ENCODE peak calls at places on chromosomes 6 and 20, in five cellular contexts. One of them, this sample, is unnamed.

GRCh38 chr20:36483919-36484808 is 57.2 kb upstream of the MYL9 start:
- DNase-seq in stomach: peak; percentile 43
- DNase-seq in ovary: no peak
- DNase-seq in sigmoid colon: no peak
- DNase-seq in A549: no peak
- DNase-seq in this sample: no peak

GRCh38 chr6:14717307-14717706 is 528.6 kb upstream of the JARID2 start:
- DNase-seq in sigmoid colon: no peak
- DNase-seq in stomach: no peak
- DNase-seq in ovary: no peak
- DNase-seq in A549: no peak
- DNase-seq in this sample: no peak

GRCh38 chr6:139765825-139766285 is 391.4 kb upstream of the CITED2 start:
- DNase-seq in A549: peak; percentile 41
- DNase-seq in ovary: no peak
- DNase-seq in stomach: no peak
- DNase-seq in sigmoid colon: no peak
- DNase-seq in this sample: no peak

GRCh38 chr20:17654649-17655285 is 27.3 kb downstream of the RRBP1 start:
- DNase-seq in ovary: peak; percentile 75
- DNase-seq in A549: no peak
- DNase-seq in stomach: no peak
- DNase-seq in sigmoid colon: peak; percentile 75
- DNase-seq in this sample: no peak

GRCh38 chr6:32436995-32437836 is 2.5 kb upstream of the HLA-DRA start:
- DNase-seq in stomach: no peak
- DNase-seq in A549: no peak
- DNase-seq in sigmoid colon: no peak
- DNase-seq in ovary: no peak
- DNase-seq in this sample: no peak

GRCh38 chr20:15297059-15297875 is 959.9 kb upstream of the FLRT3 start:
- DNase-seq in ovary: no peak
- DNase-seq in A549: no peak
- DNase-seq in stomach: peak; percentile 74
- DNase-seq in sigmoid colon: no peak
- DNase-seq in this sample: no peak

GRCh38 chr6:45927421-45928234 is 88.0 kb downstream of the CLIC5 start:
- DNase-seq in stomach: no peak
- DNase-seq in A549: no peak
- DNase-seq in ovary: no peak
- DNase-seq in sigmoid colon: no peak
- DNase-seq in this sample: no peak

GRCh38 chr6:137351890-137352289 is 132.7 kb upstream of the IFNGR1 start:
- DNase-seq in sigmoid colon: no peak
- DNase-seq in ovary: no peak
- DNase-seq in stomach: no peak
- DNase-seq in A549: no peak
- DNase-seq in this sample: no peak

GRCh38 chr20:12255571-12255970 is 337.9 kb downstream of the BTBD3 start:
- DNase-seq in ovary: no peak
- DNase-seq in sigmoid colon: no peak
- DNase-seq in A549: no peak
- DNase-seq in stomach: no peak
- DNase-seq in this sample: peak; percentile 66

GRCh38 chr6:53011993-53012392 is 16.9 kb upstream of the GSTA4 start:
- DNase-seq in stomach: no peak
- DNase-seq in A549: no peak
- DNase-seq in ovary: no peak
- DNase-seq in sigmoid colon: no peak
- DNase-seq in this sample: no peak

GRCh38 chr20:32040142-32040953 is 11.7 kb upstream of the HCK start:
- DNase-seq in A549: no peak
- DNase-seq in stomach: no peak
- DNase-seq in ovary: no peak
- DNase-seq in sigmoid colon: no peak
- DNase-seq in this sample: no peak

GRCh38 chr6:64238071-64238470 is 602.5 kb downstream of the PHF3 start:
- DNase-seq in ovary: no peak
- DNase-seq in sigmoid colon: no peak
- DNase-seq in A549: no peak
- DNase-seq in stomach: no peak
- DNase-seq in this sample: no peak

GRCh38 chr6:161226005-161226964 is 47.6 kb downstream of the AGPAT4 start:
- DNase-seq in ovary: no peak
- DNase-seq in A549: no peak
- DNase-seq in sigmoid colon: no peak
- DNase-seq in stomach: no peak
- DNase-seq in this sample: no peak

GRCh38 chr20:3557237-3557636 is 86.4 kb downstream of the ATRN start:
- DNase-seq in ovary: no peak
- DNase-seq in A549: no peak
- DNase-seq in sigmoid colon: no peak
- DNase-seq in stomach: no peak
- DNase-seq in this sample: no peak

GRCh38 chr20:38249536-38250310 is 10.8 kb downstream of the KIAA1755 start:
- DNase-seq in stomach: no peak
- DNase-seq in ovary: peak; percentile 16
- DNase-seq in sigmoid colon: peak; percentile 60
- DNase-seq in A549: no peak
- DNase-seq in this sample: no peak

GRCh38 chr6:160421854-160422253 is 73.7 kb downstream of the SLC22A3 start:
- DNase-seq in ovary: peak; percentile 90
- DNase-seq in sigmoid colon: peak; percentile 90
- DNase-seq in stomach: no peak
- DNase-seq in A549: no peak
- DNase-seq in this sample: peak; percentile 83

GRCh38 chr6:44004625-44005506 is 122.4 kb downstream of the MRPL14 start:
- DNase-seq in A549: no peak
- DNase-seq in ovary: no peak
- DNase-seq in sigmoid colon: no peak
- DNase-seq in stomach: no peak
- DNase-seq in this sample: no peak

GRCh38 chr6:31979238-31979898 is 2.5 kb upstream of the C4A start:
- DNase-seq in A549: no peak
- DNase-seq in stomach: no peak
- DNase-seq in ovary: no peak
- DNase-seq in sigmoid colon: peak; percentile 46
- DNase-seq in this sample: no peak

GRCh38 chr6:160461641-160462040 is 113.5 kb downstream of the SLC22A3 start:
- DNase-seq in A549: no peak
- DNase-seq in sigmoid colon: no peak
- DNase-seq in stomach: no peak
- DNase-seq in ovary: no peak
- DNase-seq in this sample: peak; percentile 77

GRCh38 chr20:60926831-60927230 is 325.2 kb upstream of the CDH4 start:
- DNase-seq in A549: no peak
- DNase-seq in sigmoid colon: no peak
- DNase-seq in ovary: no peak
- DNase-seq in stomach: no peak
- DNase-seq in this sample: no peak

GRCh38 chr6:169559001-169559441 is 142.8 kb downstream of the WDR27 start:
- DNase-seq in ovary: no peak
- DNase-seq in stomach: no peak
- DNase-seq in sigmoid colon: no peak
- DNase-seq in A549: no peak
- DNase-seq in this sample: peak; percentile 37

GRCh38 chr20:41632896-41633295 is 14.7 kb upstream of the CHD6 start:
- DNase-seq in sigmoid colon: no peak
- DNase-seq in A549: no peak
- DNase-seq in ovary: no peak
- DNase-seq in stomach: no peak
- DNase-seq in this sample: no peak

GRCh38 chr20:38997622-38998021 is 35.5 kb downstream of the DHX35 start:
- DNase-seq in stomach: no peak
- DNase-seq in sigmoid colon: no peak
- DNase-seq in ovary: no peak
- DNase-seq in A549: no peak
- DNase-seq in this sample: no peak

GRCh38 chr6:91816335-91816734 is 1229.5 kb upstream of the MAP3K7 start:
- DNase-seq in A549: no peak
- DNase-seq in sigmoid colon: no peak
- DNase-seq in ovary: no peak
- DNase-seq in stomach: no peak
- DNase-seq in this sample: no peak

GRCh38 chr20:19992996-19993908 is 23.9 kb upstream of the NAA20 start:
- DNase-seq in ovary: peak; percentile 65
- DNase-seq in A549: peak; percentile 76
- DNase-seq in sigmoid colon: no peak
- DNase-seq in stomach: no peak
- DNase-seq in this sample: no peak

GRCh38 chr6:161476711-161477110 is 202.8 kb upstream of the AGPAT4 start:
- DNase-seq in ovary: no peak
- DNase-seq in stomach: no peak
- DNase-seq in A549: no peak
- DNase-seq in sigmoid colon: no peak
- DNase-seq in this sample: no peak

GRCh38 chr6:161162722-161163121 is 111.1 kb downstream of the AGPAT4 start:
- DNase-seq in stomach: no peak
- DNase-seq in sigmoid colon: peak; percentile 46
- DNase-seq in ovary: no peak
- DNase-seq in A549: no peak
- DNase-seq in this sample: no peak

GRCh38 chr20:622161-622560 is 12.1 kb upstream of the TCF15 start:
- DNase-seq in A549: no peak
- DNase-seq in sigmoid colon: no peak
- DNase-seq in stomach: no peak
- DNase-seq in ovary: no peak
- DNase-seq in this sample: no peak

GRCh38 chr6:80974579-80974978 is 777.9 kb downstream of the TENT5A start:
- DNase-seq in stomach: no peak
- DNase-seq in sigmoid colon: no peak
- DNase-seq in A549: no peak
- DNase-seq in ovary: no peak
- DNase-seq in this sample: no peak

DNA sequence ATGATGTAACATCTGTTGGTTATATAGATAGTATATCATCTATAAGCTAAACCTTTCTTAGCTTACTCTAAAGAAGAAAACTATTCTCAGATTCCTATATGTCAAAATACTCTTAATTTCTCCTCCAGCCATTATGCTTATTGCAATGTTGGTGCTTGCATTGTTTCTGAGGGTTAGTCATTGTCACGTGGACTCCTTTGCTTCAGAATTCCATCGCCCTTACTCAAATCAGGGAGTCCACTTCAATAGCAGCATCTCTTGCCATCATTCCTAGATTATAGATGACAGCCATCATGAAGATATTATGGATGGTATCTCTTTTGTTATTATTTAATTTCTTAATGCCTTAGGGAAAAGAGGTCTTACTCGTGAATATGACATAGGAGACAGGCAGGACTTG is 776.1 kb downstream of the TENT5A start:
- DNase-seq in stomach: no peak
- DNase-seq in ovary: no peak
- DNase-seq in sigmoid colon: no peak
- DNase-seq in A549: no peak
- DNase-seq in this sample: no peak
- TF ChIP-seq EP300 in stomach: no peak
- TF ChIP-seq EP300 in ovary: no peak
- TF ChIP-seq EP300 in sigmoid colon: no peak
- TF ChIP-seq EP300 in A549: no peak
- TF ChIP-seq EP300 in this sample: no peak

DNA sequence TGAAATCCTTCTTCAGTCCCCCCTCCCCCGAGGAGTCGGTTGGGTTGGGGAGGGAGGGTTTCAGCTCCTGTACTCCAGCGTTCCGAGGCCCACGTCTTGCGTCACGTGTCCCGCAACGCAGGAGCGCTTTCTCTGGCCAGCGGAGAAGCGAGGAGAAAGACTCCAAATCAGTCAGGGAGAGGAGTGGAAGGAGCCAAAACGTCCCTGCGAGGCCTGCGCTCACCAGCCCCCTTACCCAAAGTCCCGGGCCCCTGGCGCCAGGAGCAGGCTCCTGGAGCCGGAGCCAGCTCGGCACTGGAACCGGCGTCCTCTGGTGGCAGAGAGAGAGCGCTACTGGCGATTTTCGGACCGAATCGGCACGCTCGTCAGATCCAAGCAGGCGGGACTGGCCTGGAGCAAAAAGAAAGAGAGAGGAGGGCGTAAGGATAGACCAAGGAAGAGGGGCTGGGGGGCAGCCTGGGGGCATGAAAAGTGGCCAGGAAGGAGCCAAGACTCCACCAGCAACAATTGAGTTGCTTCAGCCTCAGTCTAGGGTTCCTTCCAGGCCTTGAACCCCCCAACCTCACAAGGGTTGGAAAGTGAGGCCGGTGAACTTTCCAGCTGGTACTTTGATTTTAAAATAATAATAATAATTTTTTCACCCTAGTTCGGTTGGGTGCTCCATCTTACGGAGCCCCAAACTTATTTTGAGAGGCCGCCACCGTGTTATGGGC is at the start of gene GNAS:
- DNase-seq in sigmoid colon: no peak
- DNase-seq in A549: peak; percentile 72
- DNase-seq in stomach: no peak
- DNase-seq in ovary: peak; percentile 40
- DNase-seq in this sample: no peak
- H3K4me3 ChIP-seq in sigmoid colon: peak within 1 kb of the TSS; percentile 55
- H3K4me3 ChIP-seq in A549: peak within 1 kb of the TSS; percentile 36
- H3K4me3 ChIP-seq in stomach: peak within 1 kb of the TSS; percentile 30
- H3K4me3 ChIP-seq in ovary: peak within 1 kb of the TSS; percentile 40
- H3K4me3 ChIP-seq in this sample: peak within 1 kb of the TSS; percentile 53

DNA sequence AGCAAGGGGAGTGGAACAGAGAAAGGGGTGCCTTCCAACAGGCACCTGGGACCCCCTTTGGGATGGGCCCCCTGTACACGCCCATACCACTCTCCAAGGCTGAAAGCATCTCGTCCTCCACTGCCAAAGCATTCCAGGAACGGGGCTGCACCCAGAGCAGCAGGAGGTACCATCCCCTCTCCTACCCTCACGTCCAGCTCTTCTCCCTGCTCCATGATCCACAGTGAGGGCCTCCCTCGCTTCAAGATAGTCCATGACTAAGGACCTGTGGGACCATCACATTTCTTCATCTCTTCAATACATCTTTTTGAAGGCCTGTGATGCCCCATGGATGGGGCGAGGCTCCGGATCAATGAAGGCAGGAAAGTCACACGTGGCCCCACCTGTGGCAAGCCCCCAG is 209.9 kb downstream of the ANKRD60 start:
- DNase-seq in ovary: no peak
- DNase-seq in A549: no peak
- DNase-seq in sigmoid colon: no peak
- DNase-seq in stomach: no peak
- DNase-seq in this sample: no peak
- TF ChIP-seq EP300 in ovary: no peak
- TF ChIP-seq EP300 in A549: no peak
- TF ChIP-seq EP300 in sigmoid colon: no peak
- TF ChIP-seq EP300 in stomach: no peak
- TF ChIP-seq EP300 in this sample: no peak

DNA sequence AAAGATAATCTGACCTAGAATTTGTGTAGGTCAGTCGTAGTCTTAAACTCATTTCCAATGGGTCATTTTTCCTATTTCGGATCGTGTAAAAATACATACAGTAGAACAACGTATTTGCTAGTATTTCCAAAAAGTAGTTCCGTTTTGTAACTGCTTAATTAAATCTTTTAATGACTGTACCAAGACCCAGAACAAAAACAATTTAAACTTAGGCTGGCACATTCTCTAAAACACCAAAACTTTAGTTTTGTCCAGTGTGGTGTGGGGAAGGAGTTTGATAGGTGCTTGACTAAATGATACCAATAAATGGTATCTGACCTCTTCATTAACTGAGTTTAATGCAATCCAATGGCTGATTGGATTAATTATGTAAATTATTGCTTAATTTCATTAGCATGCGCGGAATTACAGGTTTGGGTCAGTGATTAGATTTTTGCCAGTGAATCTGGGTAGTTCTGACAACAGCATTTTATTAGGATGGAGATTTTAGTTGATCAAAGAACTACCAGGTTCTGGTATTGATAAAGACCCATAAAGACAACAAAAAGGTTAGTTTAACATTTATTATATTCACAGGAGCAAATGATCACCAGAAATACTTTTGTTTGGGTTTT is 20.8 kb downstream of the OR2B2 start:
- DNase-seq in A549: no peak
- DNase-seq in stomach: no peak
- DNase-seq in ovary: no peak
- DNase-seq in sigmoid colon: no peak
- DNase-seq in this sample: no peak
- H3K4me3 ChIP-seq in A549: peak overlapping the region; percentile 73
- H3K4me3 ChIP-seq in stomach: no peak overlapping the region
- H3K4me3 ChIP-seq in ovary: no peak overlapping the region
- H3K4me3 ChIP-seq in sigmoid colon: no peak overlapping the region
- H3K4me3 ChIP-seq in this sample: no peak overlapping the region

This sample was measured in esophagus muscularis mucosa.